ENCODE peak calls at places on chromosomes 12 and 14, in five cellular contexts. T, A, Y, X and I are unnamed samples.

GRCh38 chr14:89767861-89768268 is 186.7 kb downstream of the EFCAB11 start:
- DNase-seq in T (no peak), X (peak; percentile 24), Y (no peak), A (peak; percentile 26), I (no peak)

GRCh38 chr14:104036250-104036649 is 49.2 kb upstream of the ASPG start:
- DNase-seq in Y (no peak), X (no peak), A (no peak), T (no peak), I (no peak)

GRCh38 chr12:120110550-120111501 is 5.7 kb downstream of the RAB35 start:
- DNase-seq in X (no peak), A (peak; percentile 59), T (no peak), Y (peak; percentile 83), I (no peak)

GRCh38 chr14:60862283-60862682 is 118.6 kb downstream of the TRMT5 start:
- DNase-seq in T (peak; percentile 29), A (peak; percentile 55), Y (no peak), X (no peak), I (no peak)

GRCh38 chr12:46674126-46674525 is 151.7 kb downstream of the SLC38A4 start:
- DNase-seq in T (no peak), A (no peak), Y (no peak), X (no peak), I (no peak)

GRCh38 chr14:38951451-38951850 is 151.6 kb downstream of the SEC23A start:
- DNase-seq in X (no peak), Y (no peak), T (no peak), A (no peak), I (peak; percentile 38)

GRCh38 chr12:52183544-52183910 is 8.3 kb downstream of the KRT80 start:
- DNase-seq in T (no peak), A (no peak), Y (no peak), X (no peak), I (no peak)

GRCh38 chr12:24778486-24779304 is 170.2 kb downstream of the BCAT1 start:
- DNase-seq in A (no peak), X (peak; percentile 12), Y (no peak), T (no peak), I (no peak)

GRCh38 chr14:31414190-31414833 is 6.0 kb downstream of the HEATR5A start:
- DNase-seq in X (no peak), T (no peak), A (no peak), Y (no peak), I (no peak)

GRCh38 chr12:5456906-5457305 is 25.0 kb downstream of the NTF3 start:
- DNase-seq in Y (no peak), A (no peak), T (no peak), X (no peak), I (peak; percentile 67)

GRCh38 chr12:88450130-88450529 is 130.1 kb downstream of the KITLG start:
- DNase-seq in T (no peak), Y (no peak), A (no peak), X (no peak), I (no peak)

GRCh38 chr12:94601972-94602517 is 48.3 kb downstream of the TMCC3 start:
- DNase-seq in Y (no peak), A (no peak), X (no peak), T (no peak), I (no peak)

GRCh38 chr12:89373772-89374572 is 21.7 kb upstream of the DUSP6 start:
- DNase-seq in Y (no peak), X (no peak), A (no peak), T (no peak), I (no peak)

GRCh38 chr12:5343711-5344110 is 88.2 kb upstream of the NTF3 start:
- DNase-seq in X (no peak), Y (no peak), A (no peak), T (no peak), I (no peak)

GRCh38 chr12:94516985-94517384 is 57.3 kb upstream of the CEP83 start:
- DNase-seq in A (no peak), X (no peak), Y (no peak), T (no peak), I (no peak)

GRCh38 chr12:115194448-115194847 is 510.5 kb upstream of the TBX3 start:
- DNase-seq in X (no peak), T (no peak), A (no peak), Y (no peak), I (no peak)

GRCh38 chr12:176321-177181 is 37.4 kb downstream of the SLC6A12 start:
- DNase-seq in X (no peak), T (no peak), A (no peak), Y (no peak), I (no peak)

GRCh38 chr14:90857866-90858265 is 41.6 kb upstream of the TTC7B start:
- DNase-seq in X (no peak), Y (no peak), T (no peak), A (no peak), I (no peak)

GRCh38 chr12:10235761-10236631 is 23.3 kb downstream of the GABARAPL1 start:
- DNase-seq in X (peak; percentile 21), A (no peak), Y (no peak), T (peak; percentile 27), I (no peak)

GRCh38 chr14:89955022-89955414 is 488 bp upstream of the EFCAB11 start:
- DNase-seq in A (peak; percentile 24), X (peak; percentile 13), Y (no peak), T (no peak), I (no peak)

GRCh38 chr14:75968461-75968860 is 13.3 kb downstream of the TGFB3 start:
- DNase-seq in A (no peak), T (peak; percentile 48), X (no peak), Y (no peak), I (no peak)

GRCh38 chr14:40983604-40984003 is 623.1 kb upstream of the LRFN5 start:
- DNase-seq in Y (no peak), A (no peak), X (peak; percentile 49), T (no peak), I (no peak)

GRCh38 chr12:46049665-46050064 is 59.3 kb upstream of the SCAF11 start:
- DNase-seq in Y (no peak), X (no peak), A (no peak), T (no peak), I (no peak)

GRCh38 chr12:52873832-52874572 is 25.2 kb upstream of the KRT78 start:
- DNase-seq in T (peak; percentile 87), A (peak; percentile 80), Y (peak; percentile 96), X (peak; percentile 93), I (no peak)

GRCh38 chr12:65442418-65442817 is 163.9 kb downstream of the MSRB3 start:
- DNase-seq in Y (no peak), X (no peak), A (no peak), T (no peak), I (no peak)

GRCh38 chr12:5807538-5808219 is 137.4 kb downstream of the ANO2 start:
- DNase-seq in Y (no peak), A (no peak), X (no peak), T (no peak), I (no peak)